ENCODE peak calls at places on chromosomes 3 and 15, in ten cellular contexts. O is cardiac fibroblast, W is AG09319, I is esophagus muscularis mucosa, Q is astrocyte of the cerebellum, D is HCT116, H is coronary artery, G is progenitor cell of endocrine pancreas, F is endothelial cell, Y is esophagus squamous epithelium. A is an unnamed sample.
A peak's percentile ranks its signal among the peaks of the same experiment; 100 is the strongest.

GRCh38 chr15:71325461-71325860 is 210.2 kb downstream of the THSD4 start:
- DNase-seq in O (peak; percentile 51), W (no peak), I (no peak), Q (no peak), D (no peak), H (no peak), G (no peak), F (no peak), Y (no peak), A (peak; percentile 77)

GRCh38 chr15:66703540-66703941 is 1.5 kb downstream of the SMAD6 start:
- DNase-seq in O (peak; percentile 48), W (no peak), I (no peak), Q (no peak), D (no peak), H (no peak), G (no peak), F (peak; percentile 36), Y (no peak), A (peak; percentile 48)

GRCh38 chr15:62582580-62582979 is 417.5 kb upstream of the C2CD4B start:
- DNase-seq in O (no peak), W (no peak), I (no peak), Q (no peak), D (no peak), H (no peak), G (no peak), F (no peak), Y (no peak), A (no peak)

GRCh38 chr15:74412159-74412558 is 21.6 kb downstream of the SEMA7A start:
- DNase-seq in O (no peak), W (no peak), I (no peak), Q (no peak), D (no peak), H (no peak), G (no peak), F (no peak), Y (no peak), A (no peak)

GRCh38 chr3:178479860-178480259 is 56.4 kb upstream of the KCNMB2 start:
- DNase-seq in O (no peak), W (no peak), I (no peak), Q (no peak), D (no peak), H (no peak), G (no peak), F (no peak), Y (no peak), A (no peak)

GRCh38 chr15:67805008-67805681 is 20.2 kb upstream of the SKOR1 start:
- DNase-seq in O (no peak), W (no peak), I (no peak), Q (no peak), D (no peak), H (no peak), G (no peak), F (no peak), Y (no peak), A (no peak)

GRCh38 chr3:39203862-39204261 is 11.5 kb upstream of the XIRP1 start:
- DNase-seq in O (no peak), W (no peak), I (no peak), Q (no peak), D (no peak), H (no peak), G (no peak), F (no peak), Y (no peak), A (no peak)

GRCh38 chr3:154195620-154196366 is 74.6 kb downstream of the ARHGEF26 start:
- DNase-seq in O (no peak), W (no peak), I (no peak), Q (no peak), D (no peak), H (no peak), G (no peak), F (no peak), Y (no peak), A (no peak)

GRCh38 chr15:37481126-37481525 is 380.8 kb upstream of the MEIS2 start:
- DNase-seq in O (no peak), W (no peak), I (no peak), Q (no peak), D (no peak), H (no peak), G (no peak), F (no peak), Y (no peak), A (no peak)

GRCh38 chr3:120506828-120507774 is 56.3 kb upstream of the FSTL1 start:
- DNase-seq in O (peak; percentile 73), W (peak; percentile 54), I (peak; percentile 91), Q (no peak), D (peak; percentile 13), H (no peak), G (no peak), F (peak; percentile 35), Y (no peak), A (peak; percentile 72)

GRCh38 chr3:160343132-160343531 is 55.9 kb downstream of the IFT80 start:
- DNase-seq in O (peak; percentile 39), W (no peak), I (no peak), Q (peak; percentile 4), D (no peak), H (no peak), G (no peak), F (no peak), Y (no peak), A (peak; percentile 39)

GRCh38 chr3:37819591-37819990 is 42.1 kb upstream of the CTDSPL start:
- DNase-seq in O (no peak), W (no peak), I (no peak), Q (no peak), D (no peak), H (no peak), G (no peak), F (no peak), Y (no peak), A (no peak)
- TF ChIP-seq CTCF in O (no peak), W (no peak), I (no peak), Q (no peak), D (no peak), H (no peak), G (no peak), F (no peak), Y (no peak), A (no peak)

DNA sequence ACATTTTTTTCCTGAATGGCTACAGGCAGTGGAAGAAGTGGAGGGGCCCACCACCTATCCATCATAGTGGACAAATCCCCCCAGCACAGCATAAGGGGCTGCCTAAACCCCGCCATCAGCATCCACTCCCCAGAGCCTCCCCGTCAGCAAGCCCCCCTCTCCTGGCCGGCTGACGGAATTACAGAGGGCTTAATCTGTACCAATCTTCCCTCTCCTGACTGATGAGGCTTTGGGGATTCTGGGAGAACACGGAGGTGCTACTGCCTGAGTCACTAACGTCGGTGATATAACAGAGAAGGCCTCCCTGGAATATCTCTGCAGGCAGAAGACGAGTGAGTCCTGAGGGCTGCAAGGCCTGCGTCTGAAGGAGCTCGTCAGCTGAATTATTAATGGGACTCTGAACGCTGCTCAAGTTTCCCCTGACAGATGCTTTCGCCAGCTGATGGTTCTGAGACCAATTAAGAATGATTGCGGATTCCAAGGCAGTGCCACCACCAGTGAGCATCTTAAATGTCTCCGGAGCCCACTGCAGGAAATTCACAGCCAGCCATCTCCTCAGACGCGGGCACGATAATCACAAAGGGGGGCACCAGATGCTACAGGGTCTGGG is 147.7 kb downstream of the XXYLT1 start:
- DNase-seq in O (no peak), W (no peak), I (no peak), Q (no peak), D (no peak), H (no peak), G (no peak), F (no peak), Y (no peak), A (no peak)
- TF ChIP-seq CTCF in O (peak; percentile 2), W (peak; percentile 14), I (no peak), Q (peak; percentile 46), D (no peak), H (no peak), G (no peak), F (peak; percentile 35), Y (no peak), A (peak; percentile 21)

GRCh38 chr3:135739755-135740154 is 225.8 kb upstream of the PPP2R3A start:
- DNase-seq in O (no peak), W (no peak), I (no peak), Q (no peak), D (no peak), H (no peak), G (no peak), F (no peak), Y (no peak), A (no peak)

DNA sequence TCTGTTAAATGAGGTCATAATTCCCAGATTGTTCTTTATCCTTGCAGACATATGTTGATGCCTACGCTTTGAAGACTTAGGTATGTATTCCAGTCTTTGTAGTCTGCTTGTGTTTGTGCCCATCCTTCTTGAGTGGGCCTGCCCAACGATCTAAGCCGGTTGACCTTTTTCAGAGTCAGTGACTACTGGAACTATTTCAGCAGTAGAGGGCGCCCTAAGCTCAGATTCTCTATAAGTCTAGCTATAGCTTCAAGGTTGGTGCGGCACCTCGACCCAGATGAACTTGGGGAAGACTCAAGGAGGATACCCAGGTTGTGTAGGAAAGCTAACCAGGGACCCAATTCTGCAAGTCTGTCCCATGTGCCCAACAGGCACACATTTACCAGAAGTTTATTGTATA is 228.8 kb upstream of the PPP2R3A start:
- DNase-seq in O (peak; percentile 1), W (no peak), I (no peak), Q (no peak), D (peak; percentile 28), H (no peak), G (no peak), F (peak; percentile 39), Y (no peak), A (no peak)
- TF ChIP-seq CTCF in O (no peak), W (peak; percentile 25), I (no peak), Q (no peak), D (peak; percentile 34), H (no peak), G (peak; percentile 54), F (peak; percentile 37), Y (no peak), A (peak; percentile 26)

GRCh38 chr15:55318588-55319494 is at the start of the genes PIGB and PIGBOS1:
- DNase-seq in O (peak; percentile 92), W (peak; percentile 66), I (peak; percentile 96), Q (peak; percentile 71), D (peak; percentile 79), H (peak; percentile 88), G (peak; percentile 53), F (peak; percentile 79), Y (peak; percentile 51), A (peak; percentile 93)
- TF ChIP-seq CTCF in O (no peak), W (no peak), I (no peak), Q (no peak), D (no peak), H (no peak), G (peak; percentile 19), F (no peak), Y (peak; percentile 29), A (peak; percentile 5)

A was measured in foreskin fibroblast.